ENCODE peak calls at places on chromosomes 2 and 18, in seven cellular contexts. One of them, this sample, is unnamed.

GRCh38 chr18:23563377-23564043 is 22.8 kb downstream of the NPC1 start:
- DNase-seq in neuronal stem cell: no peak
- DNase-seq in astrocyte of the spinal cord: peak
- DNase-seq in fibroblast of pulmonary artery: peak
- DNase-seq in endothelial cell of umbilical vein: no peak
- DNase-seq in BE2C: no peak
- DNase-seq in adipocyte: no peak
- DNase-seq in this sample: no peak

GRCh38 chr2:119015849-119016248 is 73.9 kb downstream of the MARCO start:
- DNase-seq in neuronal stem cell: no peak
- DNase-seq in astrocyte of the spinal cord: no peak
- DNase-seq in fibroblast of pulmonary artery: no peak
- DNase-seq in endothelial cell of umbilical vein: no peak
- DNase-seq in BE2C: no peak
- DNase-seq in adipocyte: no peak
- DNase-seq in this sample: no peak

GRCh38 chr2:70831861-70832260 is 3.8 kb downstream of the CD207 start:
- DNase-seq in neuronal stem cell: no peak
- DNase-seq in astrocyte of the spinal cord: no peak
- DNase-seq in fibroblast of pulmonary artery: no peak
- DNase-seq in endothelial cell of umbilical vein: peak
- DNase-seq in BE2C: no peak
- DNase-seq in adipocyte: no peak
- DNase-seq in this sample: peak

GRCh38 chr2:129347486-129348217 is 631.8 kb upstream of the RAB6C start:
- DNase-seq in neuronal stem cell: no peak
- DNase-seq in astrocyte of the spinal cord: no peak
- DNase-seq in fibroblast of pulmonary artery: no peak
- DNase-seq in endothelial cell of umbilical vein: no peak
- DNase-seq in BE2C: no peak
- DNase-seq in adipocyte: no peak
- DNase-seq in this sample: no peak

GRCh38 chr2:227335713-227336112 is 10.7 kb downstream of the MFF start:
- DNase-seq in neuronal stem cell: no peak
- DNase-seq in astrocyte of the spinal cord: no peak
- DNase-seq in fibroblast of pulmonary artery: peak
- DNase-seq in endothelial cell of umbilical vein: no peak
- DNase-seq in BE2C: no peak
- DNase-seq in adipocyte: no peak
- DNase-seq in this sample: no peak

GRCh38 chr18:9095297-9096012 is 7.0 kb upstream of the NDUFV2 start:
- DNase-seq in neuronal stem cell: no peak
- DNase-seq in astrocyte of the spinal cord: no peak
- DNase-seq in fibroblast of pulmonary artery: peak
- DNase-seq in endothelial cell of umbilical vein: no peak
- DNase-seq in BE2C: no peak
- DNase-seq in adipocyte: no peak
- DNase-seq in this sample: no peak

GRCh38 chr2:233835230-233836186 is 18.8 kb downstream of the HJURP start:
- DNase-seq in neuronal stem cell: no peak
- DNase-seq in astrocyte of the spinal cord: no peak
- DNase-seq in fibroblast of pulmonary artery: no peak
- DNase-seq in endothelial cell of umbilical vein: no peak
- DNase-seq in BE2C: no peak
- DNase-seq in adipocyte: no peak
- DNase-seq in this sample: no peak

GRCh38 chr2:230569298-230569697 is 143.3 kb upstream of the CAB39 start:
- DNase-seq in neuronal stem cell: no peak
- DNase-seq in astrocyte of the spinal cord: no peak
- DNase-seq in fibroblast of pulmonary artery: no peak
- DNase-seq in endothelial cell of umbilical vein: no peak
- DNase-seq in BE2C: no peak
- DNase-seq in adipocyte: no peak
- DNase-seq in this sample: no peak

GRCh38 chr2:33291278-33292013 is 185.0 kb upstream of the RASGRP3 start:
- DNase-seq in neuronal stem cell: no peak
- DNase-seq in astrocyte of the spinal cord: peak
- DNase-seq in fibroblast of pulmonary artery: peak
- DNase-seq in endothelial cell of umbilical vein: peak
- DNase-seq in BE2C: no peak
- DNase-seq in adipocyte: peak
- DNase-seq in this sample: no peak

GRCh38 chr18:12657849-12658829 is at the start of gene SPIRE1:
- DNase-seq in neuronal stem cell: peak
- DNase-seq in astrocyte of the spinal cord: peak
- DNase-seq in fibroblast of pulmonary artery: peak
- DNase-seq in endothelial cell of umbilical vein: peak
- DNase-seq in BE2C: peak
- DNase-seq in adipocyte: peak
- DNase-seq in this sample: peak

GRCh38 chr2:84170979-84171378 is 288.1 kb downstream of the SUCLG1 start:
- DNase-seq in neuronal stem cell: no peak
- DNase-seq in astrocyte of the spinal cord: no peak
- DNase-seq in fibroblast of pulmonary artery: no peak
- DNase-seq in endothelial cell of umbilical vein: no peak
- DNase-seq in BE2C: no peak
- DNase-seq in adipocyte: no peak
- DNase-seq in this sample: no peak

GRCh38 chr2:169362346-169363026 is at the start of gene LRP2:
- DNase-seq in neuronal stem cell: peak
- DNase-seq in astrocyte of the spinal cord: peak
- DNase-seq in fibroblast of pulmonary artery: no peak
- DNase-seq in endothelial cell of umbilical vein: peak
- DNase-seq in BE2C: no peak
- DNase-seq in adipocyte: peak
- DNase-seq in this sample: peak

GRCh38 chr2:113103277-113103676 is 24.1 kb upstream of the IL1RN start:
- DNase-seq in neuronal stem cell: no peak
- DNase-seq in astrocyte of the spinal cord: no peak
- DNase-seq in fibroblast of pulmonary artery: no peak
- DNase-seq in endothelial cell of umbilical vein: no peak
- DNase-seq in BE2C: no peak
- DNase-seq in adipocyte: no peak
- DNase-seq in this sample: no peak

GRCh38 chr2:217797661-217798069 is 205.1 kb downstream of the TNS1 start:
- DNase-seq in neuronal stem cell: no peak
- DNase-seq in astrocyte of the spinal cord: no peak
- DNase-seq in fibroblast of pulmonary artery: no peak
- DNase-seq in endothelial cell of umbilical vein: no peak
- DNase-seq in BE2C: peak
- DNase-seq in adipocyte: no peak
- DNase-seq in this sample: no peak

GRCh38 chr2:4561206-4561605 is 857.8 kb downstream of the DCDC2C start:
- DNase-seq in neuronal stem cell: no peak
- DNase-seq in astrocyte of the spinal cord: no peak
- DNase-seq in fibroblast of pulmonary artery: no peak
- DNase-seq in endothelial cell of umbilical vein: no peak
- DNase-seq in BE2C: no peak
- DNase-seq in adipocyte: no peak
- DNase-seq in this sample: no peak

GRCh38 chr2:17171446-17172049 is 346.7 kb downstream of the RAD51AP2 start:
- DNase-seq in neuronal stem cell: peak
- DNase-seq in astrocyte of the spinal cord: peak
- DNase-seq in fibroblast of pulmonary artery: peak
- DNase-seq in endothelial cell of umbilical vein: no peak
- DNase-seq in BE2C: peak
- DNase-seq in adipocyte: peak
- DNase-seq in this sample: peak

GRCh38 chr2:240958366-240959213 is 39.8 kb upstream of the SNED1 start:
- DNase-seq in neuronal stem cell: no peak
- DNase-seq in astrocyte of the spinal cord: no peak
- DNase-seq in fibroblast of pulmonary artery: no peak
- DNase-seq in endothelial cell of umbilical vein: no peak
- DNase-seq in BE2C: peak
- DNase-seq in adipocyte: no peak
- DNase-seq in this sample: peak

GRCh38 chr2:112195167-112195766 is 57.1 kb downstream of the FBLN7 start:
- DNase-seq in neuronal stem cell: no peak
- DNase-seq in astrocyte of the spinal cord: no peak
- DNase-seq in fibroblast of pulmonary artery: no peak
- DNase-seq in endothelial cell of umbilical vein: no peak
- DNase-seq in BE2C: no peak
- DNase-seq in adipocyte: no peak
- DNase-seq in this sample: no peak

GRCh38 chr18:36693931-36694661 is 134.7 kb downstream of the TPGS2 start:
- DNase-seq in neuronal stem cell: no peak
- DNase-seq in astrocyte of the spinal cord: peak
- DNase-seq in fibroblast of pulmonary artery: no peak
- DNase-seq in endothelial cell of umbilical vein: no peak
- DNase-seq in BE2C: no peak
- DNase-seq in adipocyte: peak
- DNase-seq in this sample: peak

GRCh38 chr2:112646791-112647720 is 1.3 kb downstream of the SLC20A1 start:
- DNase-seq in neuronal stem cell: no peak
- DNase-seq in astrocyte of the spinal cord: no peak
- DNase-seq in fibroblast of pulmonary artery: no peak
- DNase-seq in endothelial cell of umbilical vein: peak
- DNase-seq in BE2C: no peak
- DNase-seq in adipocyte: peak
- DNase-seq in this sample: no peak

GRCh38 chr2:241992753-241993152 is 123.2 kb downstream of the RTP5 start:
- DNase-seq in neuronal stem cell: no peak
- DNase-seq in astrocyte of the spinal cord: no peak
- DNase-seq in fibroblast of pulmonary artery: no peak
- DNase-seq in endothelial cell of umbilical vein: no peak
- DNase-seq in BE2C: no peak
- DNase-seq in adipocyte: no peak
- DNase-seq in this sample: no peak

GRCh38 chr2:871175-871727 is 79.4 kb upstream of the SNTG2 start:
- DNase-seq in neuronal stem cell: no peak
- DNase-seq in astrocyte of the spinal cord: no peak
- DNase-seq in fibroblast of pulmonary artery: no peak
- DNase-seq in endothelial cell of umbilical vein: no peak
- DNase-seq in BE2C: no peak
- DNase-seq in adipocyte: no peak
- DNase-seq in this sample: no peak

GRCh38 chr2:3129867-3130266 is 247.8 kb downstream of the EIPR1 start:
- DNase-seq in neuronal stem cell: no peak
- DNase-seq in astrocyte of the spinal cord: no peak
- DNase-seq in fibroblast of pulmonary artery: no peak
- DNase-seq in endothelial cell of umbilical vein: no peak
- DNase-seq in BE2C: no peak
- DNase-seq in adipocyte: no peak
- DNase-seq in this sample: no peak
- H3K4me3 ChIP-seq in neuronal stem cell: no peak
- H3K4me3 ChIP-seq in astrocyte of the spinal cord: no peak
- H3K4me3 ChIP-seq in fibroblast of pulmonary artery: no peak
- H3K4me3 ChIP-seq in endothelial cell of umbilical vein: no peak
- H3K4me3 ChIP-seq in BE2C: no peak
- H3K4me3 ChIP-seq in adipocyte: no peak
- H3K4me3 ChIP-seq in this sample: no peak

DNA sequence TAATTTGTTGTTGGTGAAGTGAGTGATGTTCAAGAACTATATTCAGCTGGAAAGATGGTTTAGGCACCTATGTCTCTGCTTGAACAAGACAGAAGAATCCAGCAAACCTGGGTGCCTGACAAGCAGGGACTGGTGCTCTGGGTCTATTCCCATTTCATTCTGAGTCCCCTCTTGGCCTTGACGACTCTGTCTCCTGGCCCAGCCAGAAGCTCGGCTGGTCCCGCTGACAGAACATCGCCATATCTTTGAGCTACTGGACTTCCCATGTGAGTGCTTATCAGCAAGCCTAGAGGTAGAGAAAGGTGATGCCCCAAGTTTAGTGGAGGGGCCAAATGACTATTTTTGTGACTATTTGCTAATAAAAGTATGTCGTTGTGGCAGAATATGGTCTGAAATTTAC is 48.2 kb downstream of the SDC1 start:
- DNase-seq in neuronal stem cell: no peak
- DNase-seq in astrocyte of the spinal cord: no peak
- DNase-seq in fibroblast of pulmonary artery: no peak
- DNase-seq in endothelial cell of umbilical vein: no peak
- DNase-seq in BE2C: no peak
- DNase-seq in adipocyte: no peak
- DNase-seq in this sample: no peak
- H3K4me3 ChIP-seq in neuronal stem cell: no peak
- H3K4me3 ChIP-seq in astrocyte of the spinal cord: no peak
- H3K4me3 ChIP-seq in fibroblast of pulmonary artery: no peak
- H3K4me3 ChIP-seq in endothelial cell of umbilical vein: no peak
- H3K4me3 ChIP-seq in BE2C: no peak
- H3K4me3 ChIP-seq in adipocyte: no peak
- H3K4me3 ChIP-seq in this sample: no peak

DNA sequence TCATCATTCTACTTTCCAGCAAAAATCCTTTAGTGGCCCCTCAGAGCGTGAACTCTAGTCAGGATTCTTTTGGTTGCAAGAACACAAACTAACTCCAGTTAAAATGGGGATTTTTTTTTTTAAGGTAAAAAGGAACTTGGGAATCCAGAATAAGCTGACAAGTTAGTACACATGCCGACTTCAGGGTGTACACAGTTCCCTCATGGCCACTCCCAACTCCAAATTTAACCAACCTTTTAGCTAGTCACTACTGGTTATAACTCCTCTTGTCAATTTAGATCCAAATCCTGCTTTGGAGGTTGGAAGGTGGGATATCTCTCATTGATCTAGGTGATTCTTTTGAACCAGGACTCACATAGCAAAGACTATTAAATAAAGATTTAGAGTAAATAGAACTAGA is 5.0 kb upstream of the PGAP1 start:
- DNase-seq in neuronal stem cell: no peak
- DNase-seq in astrocyte of the spinal cord: no peak
- DNase-seq in fibroblast of pulmonary artery: no peak
- DNase-seq in endothelial cell of umbilical vein: no peak
- DNase-seq in BE2C: no peak
- DNase-seq in adipocyte: no peak
- DNase-seq in this sample: no peak
- H3K4me3 ChIP-seq in neuronal stem cell: no peak
- H3K4me3 ChIP-seq in astrocyte of the spinal cord: no peak
- H3K4me3 ChIP-seq in fibroblast of pulmonary artery: no peak
- H3K4me3 ChIP-seq in endothelial cell of umbilical vein: no peak
- H3K4me3 ChIP-seq in BE2C: no peak
- H3K4me3 ChIP-seq in adipocyte: no peak
- H3K4me3 ChIP-seq in this sample: no peak

GRCh38 chr2:235642446-235643107 is 148.7 kb downstream of the AGAP1 start:
- DNase-seq in neuronal stem cell: no peak
- DNase-seq in astrocyte of the spinal cord: peak
- DNase-seq in fibroblast of pulmonary artery: peak
- DNase-seq in endothelial cell of umbilical vein: no peak
- DNase-seq in BE2C: no peak
- DNase-seq in adipocyte: peak
- DNase-seq in this sample: peak

GRCh38 chr2:235640900-235641299 is 147.1 kb downstream of the AGAP1 start:
- DNase-seq in neuronal stem cell: no peak
- DNase-seq in astrocyte of the spinal cord: no peak
- DNase-seq in fibroblast of pulmonary artery: no peak
- DNase-seq in endothelial cell of umbilical vein: peak
- DNase-seq in BE2C: no peak
- DNase-seq in adipocyte: no peak
- DNase-seq in this sample: no peak

GRCh38 chr2:235641956-235642355 is 148.1 kb downstream of the AGAP1 start:
- DNase-seq in neuronal stem cell: no peak
- DNase-seq in astrocyte of the spinal cord: no peak
- DNase-seq in fibroblast of pulmonary artery: no peak
- DNase-seq in endothelial cell of umbilical vein: no peak
- DNase-seq in BE2C: no peak
- DNase-seq in adipocyte: no peak
- DNase-seq in this sample: peak

GRCh38 chr2:235639885-235640284 is 146.0 kb downstream of the AGAP1 start:
- DNase-seq in neuronal stem cell: no peak
- DNase-seq in astrocyte of the spinal cord: no peak
- DNase-seq in fibroblast of pulmonary artery: no peak
- DNase-seq in endothelial cell of umbilical vein: no peak
- DNase-seq in BE2C: no peak
- DNase-seq in adipocyte: no peak
- DNase-seq in this sample: no peak

GRCh38 chr2:235641333-235641732 is 147.5 kb downstream of the AGAP1 start:
- DNase-seq in neuronal stem cell: no peak
- DNase-seq in astrocyte of the spinal cord: no peak
- DNase-seq in fibroblast of pulmonary artery: peak
- DNase-seq in endothelial cell of umbilical vein: no peak
- DNase-seq in BE2C: no peak
- DNase-seq in adipocyte: peak
- DNase-seq in this sample: no peak
- H3K4me3 ChIP-seq in neuronal stem cell: no peak
- H3K4me3 ChIP-seq in astrocyte of the spinal cord: no peak
- H3K4me3 ChIP-seq in fibroblast of pulmonary artery: no peak
- H3K4me3 ChIP-seq in endothelial cell of umbilical vein: no peak
- H3K4me3 ChIP-seq in BE2C: no peak
- H3K4me3 ChIP-seq in adipocyte: peak
- H3K4me3 ChIP-seq in this sample: no peak